ENCODE peak calls at places on chromosomes 2 and 18, in four cellular contexts. C, N, S and X are unnamed samples.

GRCh38 chr2:172836386-172837200 is 100.9 kb downstream of the RAPGEF4 start:
- DNase-seq in S (no peak), N (peak; percentile 92), C (no peak), X (peak; percentile 56)

GRCh38 chr2:217356142-217356541 is 496.3 kb upstream of the TNP1 start:
- DNase-seq in C (no peak), S (no peak), N (no peak), X (no peak)

GRCh38 chr2:112880081-112880531 is 30.9 kb upstream of the IL37 start:
- DNase-seq in N (peak; percentile 66), S (no peak), C (no peak), X (peak; percentile 38)

GRCh38 chr2:114400890-114401289 is 41.6 kb upstream of the DPP10 start:
- DNase-seq in C (no peak), S (no peak), N (no peak), X (no peak)

GRCh38 chr2:23659328-23659727 is 267.6 kb downstream of the ATAD2B start:
- DNase-seq in C (no peak), S (no peak), N (no peak), X (no peak)

GRCh38 chr2:191312662-191313061 is 67.5 kb downstream of the MYO1B start:
- DNase-seq in N (no peak), C (no peak), S (no peak), X (no peak)

GRCh38 chr2:176449852-176450251 is 180.6 kb downstream of the MTX2 start:
- DNase-seq in S (no peak), N (no peak), C (no peak), X (no peak)

GRCh38 chr2:171086352-171087290 is 74.1 kb downstream of the TLK1 start:
- DNase-seq in S (no peak), N (peak; percentile 67), C (no peak), X (peak; percentile 72)

GRCh38 chr2:17199741-17200140 is 318.5 kb downstream of the RAD51AP2 start:
- DNase-seq in S (no peak), N (no peak), C (no peak), X (no peak)

GRCh38 chr2:67950018-67950417 is 112.8 kb downstream of the C1D start:
- DNase-seq in S (no peak), C (no peak), N (no peak), X (no peak)

GRCh38 chr2:69915050-69915945 is at the start of gene MXD1:
- DNase-seq in S (no peak), C (no peak), N (no peak), X (no peak)

GRCh38 chr18:78362198-78362597 is 617.4 kb upstream of the SALL3 start:
- DNase-seq in S (no peak), C (no peak), N (no peak), X (no peak)

GRCh38 chr2:660477-661214 is 16.6 kb downstream of the TMEM18 start:
- DNase-seq in N (no peak), C (no peak), S (no peak), X (peak; percentile 11)

GRCh38 chr18:36297419-36298112 is at the start of gene FHOD3:
- DNase-seq in S (peak; percentile 81), C (no peak), N (peak; percentile 67), X (peak; percentile 78)

GRCh38 chr2:150909613-150910012 is 352.1 kb downstream of the RBM43 start:
- DNase-seq in N (no peak), C (no peak), S (no peak), X (no peak)

GRCh38 chr2:202161106-202161836 is 77.1 kb downstream of the SUMO1 start:
- DNase-seq in C (no peak), S (no peak), N (no peak), X (no peak)

GRCh38 chr2:35846-36245 is 10.5 kb downstream of the FAM110C start:
- DNase-seq in N (no peak), S (no peak), C (no peak), X (no peak)

GRCh38 chr18:48609820-48610815 is 71.3 kb downstream of the CTIF start:
- DNase-seq in S (no peak), C (no peak), N (no peak), X (peak; percentile 41)

GRCh38 chr18:77851798-77852197 is 602.1 kb downstream of the GALR1 start:
- DNase-seq in N (no peak), S (no peak), C (no peak), X (no peak)

GRCh38 chr2:146807568-146808168 is 1037.2 kb upstream of the ACVR2A start:
- DNase-seq in C (no peak), S (no peak), N (no peak), X (no peak)

GRCh38 chr2:189657867-189658266 is 3.4 kb upstream of the ASNSD1 start:
- DNase-seq in N (peak; percentile 94), C (no peak), S (peak; percentile 42), X (no peak)

GRCh38 chr2:166628478-166629136 is 134.6 kb upstream of the SCN7A start:
- DNase-seq in N (no peak), S (no peak), C (no peak), X (no peak)

GRCh38 chr18:55588001-55588875 is at the start of gene TCF4:
- DNase-seq in N (peak; percentile 76), S (peak; percentile 74), C (no peak), X (peak; percentile 15)

GRCh38 chr2:215900203-215900611 is 113.1 kb downstream of the MREG start:
- DNase-seq in N (peak; percentile 64), S (no peak), C (no peak), X (peak; percentile 84)

GRCh38 chr2:120503793-120504571 is 158.0 kb downstream of the INHBB start:
- DNase-seq in C (no peak), N (peak; percentile 43), S (no peak), X (peak; percentile 57)

GRCh38 chr2:56014075-56014730 is 90.6 kb upstream of the EFEMP1 start:
- DNase-seq in N (peak; percentile 44), S (no peak), C (no peak), X (no peak)

GRCh38 chr2:71575966-71576365 is 122.6 kb downstream of the DYSF start:
- DNase-seq in S (no peak), C (no peak), N (no peak), X (no peak)

GRCh38 chr2:142140434-142140845 is 9.6 kb upstream of the LRP1B start:
- DNase-seq in N (peak; percentile 55), S (no peak), C (no peak), X (peak; percentile 57)

GRCh38 chr2:75130171-75130570 is 69.1 kb downstream of the TACR1 start:
- DNase-seq in S (no peak), C (no peak), N (no peak), X (no peak)

GRCh38 chr2:31996571-31997150 is 14.1 kb downstream of the MEMO1 start:
- DNase-seq in N (no peak), S (no peak), C (no peak), X (no peak)

GRCh38 chr2:96146151-96146880 is 1.1 kb upstream of the DUSP2 start:
- DNase-seq in S (peak; percentile 57), N (peak; percentile 43), C (no peak), X (no peak)

GRCh38 chr2:203354966-203355365 is 26.8 kb downstream of the ABI2 start:
- DNase-seq in S (no peak), N (no peak), C (no peak), X (no peak)

GRCh38 chr2:11822746-11823411 is 76.4 kb downstream of the LPIN1 start:
- DNase-seq in N (no peak), C (no peak), S (peak; percentile 47), X (no peak)

GRCh38 chr18:37783771-37784170 is 218.2 kb upstream of the CELF4 start:
- DNase-seq in N (no peak), C (no peak), S (no peak), X (no peak)

GRCh38 chr2:8677646-8678592 is 3.9 kb upstream of the ID2 start:
- DNase-seq in N (peak; percentile 73), C (no peak), S (peak; percentile 73), X (peak; percentile 63)

GRCh38 chr2:119111115-119111975 is 47.2 kb downstream of the C1QL2 start:
- DNase-seq in C (no peak), N (no peak), S (no peak), X (no peak)

GRCh38 chr2:226403360-226403759 is 396.3 kb downstream of the IRS1 start:
- DNase-seq in S (no peak), N (peak; percentile 50), C (no peak), X (no peak)

GRCh38 chr18:32831781-32832180 is 59.0 kb upstream of the KLHL14 start:
- DNase-seq in C (no peak), S (no peak), N (no peak), X (peak; percentile 35)

GRCh38 chr2:19360881-19361321 is 2.5 kb upstream of the OSR1 start:
- DNase-seq in N (no peak), C (no peak), S (no peak), X (no peak)
- H3K4me3 ChIP-seq in N (peak overlapping the region; percentile 76), C (peak overlapping the region; percentile 67), S (no peak overlapping the region), X (no peak overlapping the region)

GRCh38 chr2:164302786-164303185 is 318.5 kb downstream of the GRB14 start:
- DNase-seq in N (no peak), S (no peak), C (no peak), X (no peak)
- TF ChIP-seq CTCF in N (no peak), S (no peak), C (no peak), X (no peak)

GRCh38 chr2:10128420-10128819 is 5.9 kb downstream of the RRM2 start:
- DNase-seq in N (no peak), C (no peak), S (no peak), X (no peak)

GRCh38 chr2:10124538-10125045 is 2.1 kb downstream of the RRM2 start:
- DNase-seq in N (peak; percentile 85), C (no peak), S (no peak), X (peak; percentile 59)

GRCh38 chr2:10126627-10127026 is 4.1 kb downstream of the RRM2 start:
- DNase-seq in N (peak; percentile 87), C (no peak), S (no peak), X (peak; percentile 51)

GRCh38 chr2:10123281-10123680 is 742 bp downstream of the RRM2 start:
- DNase-seq in N (no peak), C (no peak), S (no peak), X (no peak)

GRCh38 chr2:10125842-10126596 is 3.5 kb downstream of the RRM2 start:
- DNase-seq in S (no peak), N (no peak), C (no peak), X (no peak)
- H3K4me3 ChIP-seq in S (no peak overlapping the region), N (no peak overlapping the region), C (no peak overlapping the region), X (no peak overlapping the region)

DNA sequence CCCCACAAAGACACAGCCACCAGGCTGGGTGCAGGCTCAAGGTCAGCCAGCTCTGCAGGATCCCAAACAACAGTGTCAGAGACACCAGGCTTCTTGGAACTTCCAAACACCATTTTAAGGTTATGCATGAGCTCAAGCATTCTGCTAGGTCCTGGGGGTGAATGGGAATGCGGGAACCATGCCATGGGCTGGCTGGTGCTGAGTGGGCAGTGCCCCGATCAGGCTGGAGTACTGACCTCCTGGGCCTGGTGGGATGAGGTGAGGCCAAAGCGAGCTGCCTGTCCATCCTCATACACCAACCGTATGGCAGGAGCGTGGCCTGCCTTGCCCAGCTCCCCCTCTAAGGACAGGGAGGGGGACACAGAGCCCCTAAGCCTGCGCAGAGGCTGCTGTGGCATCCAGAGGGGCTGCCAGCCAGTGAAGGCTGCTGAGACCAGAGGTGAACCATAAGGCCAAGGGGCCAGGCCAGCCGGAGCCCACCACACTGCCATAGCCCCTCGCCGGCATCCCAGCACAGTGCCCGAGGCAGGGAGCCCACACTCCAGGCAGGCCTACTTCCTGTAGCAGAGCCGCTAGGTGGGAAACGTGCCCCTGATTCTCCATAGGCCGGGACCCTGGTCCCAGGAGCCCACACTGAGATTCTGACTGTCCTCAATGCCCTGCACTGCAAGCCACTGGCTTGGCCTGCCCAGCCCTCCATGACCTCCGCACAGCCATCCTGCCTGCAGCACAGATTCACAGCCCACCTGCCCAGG is 135.0 kb downstream of the HDAC4 start:
- DNase-seq in S (no peak), N (no peak), C (no peak), X (no peak)
- TF ChIP-seq CTCF in S (no peak), N (no peak), C (no peak), X (no peak)

GRCh38 chr18:76610933-76611749 is 116.1 kb upstream of the ZNF516 start:
- DNase-seq in N (peak; percentile 38), S (peak; percentile 44), C (no peak), X (no peak)
- H3K4me3 ChIP-seq in N (peak overlapping the region; percentile 15), S (no peak overlapping the region), C (peak overlapping the region; percentile 19), X (no peak overlapping the region)

GRCh38 chr2:53028746-53029423 is 738.7 kb upstream of the CHAC2 start:
- DNase-seq in N (no peak), S (no peak), C (no peak), X (no peak)
- TF ChIP-seq CTCF in N (no peak), S (no peak), C (no peak), X (no peak)